ENCODE peak calls at places on chromosomes 11 and 22, in five cellular contexts. P is IMR-90, S is endothelial cell of umbilical vein, A is SK-N-SH, X is colonic mucosa. Y is an unnamed sample.

GRCh38 chr11:5369793-5370192 is 13.8 kb upstream of the OR51M1 start:
- DNase-seq in A (peak), X (no peak), S (peak), P (peak), Y (no peak)

GRCh38 chr22:46007003-46007847 is 30.3 kb upstream of the WNT7B start:
- DNase-seq in S (peak), P (peak), A (peak), X (no peak), Y (no peak)

GRCh38 chr11:14764899-14765527 is 121.4 kb downstream of the PDE3B start:
- DNase-seq in P (peak), S (peak), A (peak), X (no peak), Y (no peak)

GRCh38 chr11:59172345-59173079 is 580 bp downstream of the DTX4 start:
- DNase-seq in A (peak), X (peak), P (no peak), S (no peak), Y (peak)

GRCh38 chr11:23961503-23962338 is 535.1 kb upstream of the LUZP2 start:
- DNase-seq in P (no peak), A (no peak), S (no peak), X (no peak), Y (no peak)

GRCh38 chr11:133951484-133952198 is 5.1 kb downstream of the IGSF9B start:
- DNase-seq in P (peak), A (peak), S (no peak), X (no peak), Y (peak)

GRCh38 chr22:43110927-43111623 is 525 bp downstream of the BIK start:
- DNase-seq in P (no peak), A (peak), X (peak), S (no peak), Y (peak)

GRCh38 chr22:27638329-27639179 is 163.0 kb downstream of the MN1 start:
- DNase-seq in P (no peak), S (no peak), X (no peak), A (no peak), Y (no peak)

GRCh38 chr11:61645179-61645868 is 34.9 kb upstream of the DAGLA start:
- DNase-seq in P (peak), A (peak), S (no peak), X (no peak), Y (no peak)

GRCh38 chr11:121112498-121113455 is 11.7 kb downstream of the TECTA start:
- DNase-seq in P (peak), A (peak), S (peak), X (peak), Y (peak)

GRCh38 chr22:39689421-39689820 is 118.9 kb downstream of the CACNA1I start:
- DNase-seq in X (no peak), A (no peak), S (no peak), P (no peak), Y (no peak)

GRCh38 chr11:71212871-71213559 is 39.4 kb downstream of the SHANK2 start:
- DNase-seq in S (no peak), X (no peak), P (peak), A (no peak), Y (peak)

GRCh38 chr11:57224537-57224936 is 12.5 kb downstream of the APLNR start:
- DNase-seq in X (no peak), P (peak), A (no peak), S (no peak), Y (no peak)

GRCh38 chr11:28040384-28040783 is 67.6 kb downstream of the KIF18A start:
- DNase-seq in P (no peak), A (no peak), X (no peak), S (no peak), Y (no peak)

GRCh38 chr11:62716816-62717215 is 9.3 kb downstream of the GNG3 start:
- DNase-seq in S (no peak), P (no peak), X (no peak), A (no peak), Y (no peak)

GRCh38 chr11:92227954-92228935 is 3.6 kb downstream of the FAT3 start:
- DNase-seq in S (no peak), X (no peak), A (peak), P (no peak), Y (no peak)

GRCh38 chr11:416757-417621 is 2.2 kb upstream of the SIGIRR start:
- DNase-seq in P (no peak), X (peak), S (peak), A (no peak), Y (peak)

GRCh38 chr11:15199693-15200092 is 85.0 kb downstream of the INSC start:
- DNase-seq in A (no peak), S (no peak), X (no peak), P (peak), Y (peak)

GRCh38 chr22:37345863-37346514 is 63.7 kb downstream of the CYTH4 start:
- DNase-seq in A (peak), X (peak), P (peak), S (peak), Y (no peak)

GRCh38 chr11:76752321-76753175 is 30.6 kb upstream of the TSKU start:
- DNase-seq in P (peak), S (no peak), X (peak), A (peak), Y (peak)

GRCh38 chr22:26763633-26764295 is 106.4 kb downstream of the MIAT start:
- DNase-seq in S (no peak), P (peak), X (no peak), A (no peak), Y (peak)

GRCh38 chr11:12599408-12600143 is 74.6 kb upstream of the TEAD1 start:
- DNase-seq in X (peak), A (no peak), P (no peak), S (peak), Y (peak)

GRCh38 chr22:25053153-25053805 is 100.8 kb downstream of the KIAA1671 start:
- DNase-seq in P (no peak), A (no peak), S (peak), X (peak), Y (no peak)

GRCh38 chr11:3010521-3011275 is 18.6 kb upstream of the NAP1L4 start:
- DNase-seq in X (no peak), S (no peak), P (no peak), A (no peak), Y (no peak)

GRCh38 chr11:119673389-119674336 is 55.3 kb downstream of the NECTIN1 start:
- DNase-seq in P (no peak), A (no peak), S (no peak), X (peak), Y (peak)

GRCh38 chr11:2772544-2773031 is 72.8 kb upstream of the KCNQ1OT1 start:
- DNase-seq in X (peak), A (no peak), S (no peak), P (peak), Y (peak)

GRCh38 chr11:10317281-10317755 is 12.4 kb downstream of the ADM start:
- DNase-seq in S (no peak), A (no peak), X (no peak), P (peak), Y (peak)

GRCh38 chr11:11916981-11917399 is 75.2 kb downstream of the USP47 start:
- DNase-seq in A (no peak), P (peak), X (no peak), S (no peak), Y (no peak)

GRCh38 chr11:70517996-70518907 is 119.9 kb downstream of the CTTN start:
- DNase-seq in P (peak), A (peak), X (no peak), S (no peak), Y (no peak)

GRCh38 chr11:27392715-27393114 is 29.7 kb upstream of the CCDC34 start:
- DNase-seq in A (no peak), S (peak), X (no peak), P (peak), Y (no peak)

GRCh38 chr11:88295028-88295427 is 42.5 kb downstream of the CTSC start:
- DNase-seq in A (no peak), X (no peak), S (no peak), P (no peak), Y (no peak)

DNA sequence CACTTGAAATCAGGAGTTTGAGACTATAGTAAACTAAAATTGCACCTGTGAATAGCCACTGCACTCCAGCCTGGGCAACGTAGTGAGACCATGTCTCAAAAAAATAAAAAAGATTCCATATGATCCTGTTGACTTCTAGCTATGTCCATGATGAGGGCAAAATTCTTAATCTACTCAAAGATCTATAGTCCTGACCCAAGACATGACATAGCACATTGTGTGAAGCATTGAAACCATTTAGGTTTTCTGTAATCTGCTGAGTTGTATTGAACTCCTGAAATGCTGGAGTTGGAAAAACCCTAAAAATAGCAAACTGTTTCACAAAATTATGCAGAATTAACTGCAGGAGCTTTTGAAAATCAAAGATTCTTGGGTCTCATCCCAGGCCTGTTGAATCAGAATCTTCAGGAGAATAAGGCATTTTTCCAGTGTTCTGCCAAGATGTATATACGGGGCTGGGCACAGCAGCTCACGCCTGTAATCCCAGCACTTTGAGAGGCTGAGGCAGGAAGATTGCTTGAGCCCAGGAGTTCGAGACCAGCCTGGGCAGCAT is 29.8 kb upstream of the LDHA start:
- DNase-seq in S (no peak), A (no peak), X (no peak), P (no peak), Y (no peak)
- H3K27ac ChIP-seq in S (no peak), A (no peak), X (no peak), P (no peak), Y (no peak)

GRCh38 chr11:118342503-118343161 is at the start of gene CD3D:
- DNase-seq in X (no peak), S (no peak), P (no peak), A (no peak), Y (peak)

GRCh38 chr11:118340437-118340836 is 2.1 kb downstream of the CD3D start:
- DNase-seq in X (no peak), P (no peak), A (no peak), S (no peak), Y (no peak)

GRCh38 chr11:118341749-118342489 is 586 bp downstream of the CD3D start:
- DNase-seq in P (no peak), S (no peak), A (no peak), X (no peak), Y (no peak)

GRCh38 chr11:118343981-118344521 is at the start of gene CD3G:
- DNase-seq in X (no peak), P (no peak), A (no peak), S (no peak), Y (no peak)

GRCh38 chr11:118343248-118343647 is 743 bp upstream of the CD3D start:
- DNase-seq in P (no peak), A (no peak), X (no peak), S (no peak), Y (no peak)
- H3K9ac ChIP-seq in P (no peak), A (no peak), X (no peak), S (no peak), Y (no peak)

DNA sequence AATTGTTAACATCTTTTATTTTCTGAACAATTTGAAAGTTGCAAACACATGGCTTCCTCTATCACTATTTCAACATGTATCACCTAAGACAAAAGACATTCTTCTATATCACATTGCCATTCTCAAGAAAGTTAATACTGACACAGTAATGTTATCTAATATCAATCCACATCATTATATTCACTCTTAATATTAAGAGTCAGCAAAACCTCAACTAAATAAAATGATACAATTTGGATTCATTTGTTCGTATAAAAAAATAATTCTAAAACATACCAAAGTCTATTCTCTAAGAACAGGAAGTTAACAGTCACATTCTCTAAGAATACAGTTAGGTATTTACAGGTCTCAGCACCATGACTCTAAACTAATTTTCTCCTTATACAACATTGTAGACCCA is 52.0 kb downstream of the ABTB2 start:
- DNase-seq in S (no peak), A (no peak), X (no peak), P (no peak), Y (no peak)
- H3K27ac ChIP-seq in S (no peak), A (no peak), X (no peak), P (no peak), Y (no peak)

GRCh38 chr11:73288197-73288872 is 16.2 kb downstream of the P2RY6 start:
- DNase-seq in A (no peak), X (no peak), P (no peak), S (no peak), Y (no peak)
- H3K9ac ChIP-seq in A (peak), X (peak), P (no peak), S (no peak), Y (no peak)

GRCh38 chr11:34250732-34251639 is 106.8 kb downstream of the ABTB2 start:
- DNase-seq in S (peak), X (peak), A (peak), P (peak), Y (peak)
- H3K27ac ChIP-seq in S (no peak), X (no peak), A (peak), P (no peak), Y (no peak)

GRCh38 chr11:34560511-34560910 is 46.9 kb upstream of the ELF5 start:
- DNase-seq in S (no peak), X (no peak), P (no peak), A (no peak), Y (no peak)
- H3K9ac ChIP-seq in S (no peak), X (no peak), P (no peak), A (no peak), Y (no peak)

DNA sequence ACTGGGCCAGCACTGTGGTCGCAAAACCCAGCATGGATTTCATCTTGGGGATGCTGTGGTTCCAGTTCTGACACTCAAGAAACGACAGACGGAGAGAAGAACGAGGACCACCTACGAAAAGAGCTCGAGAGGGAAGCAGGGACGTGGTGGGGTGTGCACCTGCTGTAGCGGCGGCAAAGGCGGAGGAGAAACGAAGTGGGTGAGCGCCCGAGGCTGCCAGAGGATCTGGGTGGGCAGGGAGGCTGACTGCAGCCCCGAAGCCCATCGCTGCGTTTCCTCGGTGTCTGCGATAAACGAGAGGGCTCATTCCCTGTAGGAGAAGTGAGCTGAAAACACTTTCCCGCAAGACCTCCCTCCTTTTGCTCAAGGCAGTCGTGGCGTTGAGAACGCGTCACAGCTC is 246.1 kb downstream of the OR4C45 start:
- DNase-seq in X (no peak), S (no peak), A (no peak), P (no peak), Y (no peak)
- H3K27ac ChIP-seq in X (no peak), S (no peak), A (no peak), P (no peak), Y (no peak)

GRCh38 chr22:29994941-29995340 is 85.3 kb upstream of the HORMAD2 start:
- DNase-seq in P (peak), S (peak), A (no peak), X (peak), Y (no peak)
- H3K9ac ChIP-seq in P (no peak), S (peak), A (peak), X (no peak), Y (no peak)

GRCh38 chr22:20378110-20378509 is 15.8 kb upstream of the ZNF74 start:
- DNase-seq in X (no peak), A (no peak), P (no peak), S (no peak), Y (peak)
- H3K27ac ChIP-seq in X (no peak), A (no peak), P (no peak), S (no peak), Y (no peak)